ENCODE peak calls at places on chromosomes 1 and 21, in six cellular contexts. C is nucleus accumbens; B is activated CD8-positive, alpha-beta T cell treated with anti-CD3 and anti-CD28 coated beads for 36 hours; I is posterior cingulate gyrus; V is WTC11; G is activated CD4-positive, alpha-beta memory T cell treated with anti-CD3 and anti-CD28 coated beads, Interleukin-2, amount 10 ng/mL, durations not matched to agents 7 days and 5 days. Q is an unnamed sample.

GRCh38 chr21:34311561-34312330 is 52.1 kb upstream of the KCNE2 start:
- DNase-seq in C (no peak), B (no peak), I (no peak), V (no peak), G (no peak), Q (no peak)

GRCh38 chr1:50266509-50266908 is 156.7 kb downstream of the DMRTA2 start:
- DNase-seq in C (no peak), B (peak; percentile 12), I (peak; percentile 12), V (no peak), G (no peak), Q (no peak)

GRCh38 chr1:236395780-236396664 is 1.9 kb downstream of the EDARADD start:
- DNase-seq in C (no peak), B (peak; percentile 45), I (no peak), V (no peak), G (no peak), Q (no peak)

GRCh38 chr1:236021424-236022135 is 43.3 kb downstream of the NID1 start:
- DNase-seq in C (no peak), B (no peak), I (no peak), V (no peak), G (no peak), Q (no peak)

GRCh38 chr1:228104526-228105251 is 1.6 kb upstream of the C1orf35 start:
- DNase-seq in C (no peak), B (no peak), I (peak; percentile 65), V (no peak), G (no peak), Q (no peak)

GRCh38 chr1:7842517-7842916 is 10.3 kb downstream of the UTS2 start:
- DNase-seq in C (no peak), B (peak; percentile 65), I (no peak), V (no peak), G (peak; percentile 57), Q (no peak)

GRCh38 chr1:1664941-1665814 is 6.4 kb upstream of the CDK11B start:
- DNase-seq in C (no peak), B (no peak), I (peak; percentile 50), V (no peak), G (no peak), Q (no peak)

GRCh38 chr1:105427543-105427942 is 1628.9 kb upstream of the PRMT6 start:
- DNase-seq in C (no peak), B (no peak), I (no peak), V (no peak), G (no peak), Q (no peak)

GRCh38 chr1:23108918-23109533 is 59.6 kb downstream of the LUZP1 start:
- DNase-seq in C (no peak), B (peak; percentile 45), I (no peak), V (no peak), G (peak; percentile 29), Q (peak; percentile 23)

GRCh38 chr1:107251083-107251482 is 110.2 kb downstream of the NTNG1 start:
- DNase-seq in C (no peak), B (no peak), I (no peak), V (no peak), G (no peak), Q (no peak)

GRCh38 chr1:41021526-41022308 is at the start of gene SLFNL1:
- DNase-seq in C (no peak), B (peak; percentile 18), I (no peak), V (peak; percentile 54), G (no peak), Q (no peak)

GRCh38 chr1:153786038-153786790 is 11.0 kb downstream of the SLC27A3 start:
- DNase-seq in C (no peak), B (no peak), I (no peak), V (no peak), G (no peak), Q (no peak)

GRCh38 chr21:27423073-27423472 is 456.2 kb upstream of the ADAMTS5 start:
- DNase-seq in C (no peak), B (no peak), I (no peak), V (no peak), G (no peak), Q (peak; percentile 81)

GRCh38 chr1:84208935-84209334 is 64.9 kb downstream of the PRKACB start:
- DNase-seq in C (no peak), B (no peak), I (no peak), V (no peak), G (no peak), Q (peak; percentile 66)

Q was measured in renal cortical epithelial cell.